ENCODE peak calls at places on chromosomes 12 and 14, in six cellular contexts. R is endothelial cell of umbilical vein, O is T-cell, K is activated T-cell treated with anti-CD3 and anti-CD28 coated beads for 1 hour, J is iris pigment epithelial cell, Q is NCI-H1436. E is an unnamed sample.

GRCh38 chr14:96053600-96054381 is 14.6 kb downstream of the C14orf132 start:
- DNase-seq in J (peak; percentile 96), Q (no peak), O (no peak), R (no peak), K (no peak), E (peak; percentile 56)

GRCh38 chr14:60720962-60721330 is 3.2 kb downstream of the SIX4 start:
- DNase-seq in Q (no peak), O (no peak), R (no peak), K (no peak), J (no peak), E (no peak)

GRCh38 chr12:120361506-120362208 is 7.3 kb downstream of the MSI1 start:
- DNase-seq in R (peak; percentile 70), Q (peak; percentile 96), K (no peak), O (peak; percentile 14), J (peak; percentile 82), E (peak; percentile 71)

GRCh38 chr12:110050927-110051326 is 2.6 kb upstream of the C12orf76 start:
- DNase-seq in R (no peak), O (no peak), K (no peak), Q (no peak), J (no peak), E (no peak)

GRCh38 chr14:87055007-87055406 is 938.0 kb downstream of the GALC start:
- DNase-seq in K (no peak), Q (no peak), R (no peak), J (no peak), O (no peak), E (no peak)

GRCh38 chr14:46482200-46482599 is 169.4 kb downstream of the RPL10L start:
- DNase-seq in Q (no peak), O (no peak), K (no peak), J (no peak), R (no peak), E (no peak)

GRCh38 chr12:76762556-76762955 is 1.4 kb upstream of the ZDHHC17 start:
- DNase-seq in Q (no peak), K (no peak), J (no peak), O (no peak), R (peak; percentile 66), E (no peak)

GRCh38 chr14:24513009-24513408 is 4.9 kb upstream of the CMA1 start:
- DNase-seq in K (no peak), Q (no peak), J (peak; percentile 1), O (no peak), R (peak; percentile 7), E (no peak)

GRCh38 chr12:57771271-57771872 is 533 bp downstream of the METTL1 start:
- DNase-seq in K (peak; percentile 65), R (no peak), Q (peak; percentile 70), O (peak; percentile 68), J (peak; percentile 92), E (peak; percentile 95)

GRCh38 chr14:70094631-70095030 is 94.1 kb downstream of the SLC8A3 start:
- DNase-seq in R (no peak), Q (no peak), J (no peak), O (no peak), K (no peak), E (no peak)

GRCh38 chr12:94948232-94948810 is 55.2 kb downstream of the NDUFA12 start:
- DNase-seq in R (no peak), O (no peak), Q (no peak), K (no peak), J (no peak), E (no peak)